ENCODE peak calls at places on chromosomes 16 and 17, in five cellular contexts. One of them, this sample, is unnamed.

GRCh38 chr16:7843196-7843595 is 510.6 kb downstream of the RBFOX1 start:
- DNase-seq in WTC11: no peak
- DNase-seq in H1: no peak
- DNase-seq in GM12878: no peak
- DNase-seq in HepG2: no peak
- DNase-seq in this sample: no peak

GRCh38 chr16:19008245-19008644 is 24.5 kb downstream of the TMC7 start:
- DNase-seq in H1: no peak
- DNase-seq in WTC11: peak
- DNase-seq in GM12878: no peak
- DNase-seq in HepG2: peak
- DNase-seq in this sample: no peak

GRCh38 chr17:31739300-31739699 is 119.7 kb downstream of the COPRS start:
- DNase-seq in HepG2: no peak
- DNase-seq in H1: no peak
- DNase-seq in GM12878: no peak
- DNase-seq in WTC11: no peak
- DNase-seq in this sample: no peak

GRCh38 chr17:61411114-61411943 is 11.7 kb downstream of the TBX2 start:
- DNase-seq in H1: peak
- DNase-seq in HepG2: no peak
- DNase-seq in GM12878: no peak
- DNase-seq in WTC11: peak
- DNase-seq in this sample: no peak

GRCh38 chr16:14301150-14302030 is 230.3 kb downstream of the MRTFB start:
- DNase-seq in HepG2: peak
- DNase-seq in H1: no peak
- DNase-seq in GM12878: no peak
- DNase-seq in WTC11: peak
- DNase-seq in this sample: no peak

GRCh38 chr16:29993191-29993902 is 2.1 kb downstream of the HIRIP3 start:
- DNase-seq in HepG2: no peak
- DNase-seq in GM12878: no peak
- DNase-seq in WTC11: no peak
- DNase-seq in H1: no peak
- DNase-seq in this sample: no peak

GRCh38 chr16:84177740-84178070 is 9.2 kb downstream of the TAF1C start:
- DNase-seq in WTC11: no peak
- DNase-seq in H1: no peak
- DNase-seq in GM12878: no peak
- DNase-seq in HepG2: no peak
- DNase-seq in this sample: no peak

GRCh38 chr17:33520404-33521032 is 227.4 kb upstream of the ASIC2 start:
- DNase-seq in H1: peak
- DNase-seq in WTC11: peak
- DNase-seq in GM12878: no peak
- DNase-seq in HepG2: peak
- DNase-seq in this sample: no peak

GRCh38 chr16:51524555-51525373 is 373.7 kb upstream of the SALL1 start:
- DNase-seq in HepG2: no peak
- DNase-seq in GM12878: no peak
- DNase-seq in WTC11: no peak
- DNase-seq in H1: no peak
- DNase-seq in this sample: no peak

GRCh38 chr17:34527121-34527907 is 52.1 kb upstream of the TMEM132E start:
- DNase-seq in HepG2: no peak
- DNase-seq in WTC11: no peak
- DNase-seq in H1: no peak
- DNase-seq in GM12878: no peak
- DNase-seq in this sample: no peak

GRCh38 chr16:74107795-74108610 is 188.6 kb upstream of the PSMD7 start:
- DNase-seq in WTC11: peak
- DNase-seq in GM12878: peak
- DNase-seq in H1: peak
- DNase-seq in HepG2: peak
- DNase-seq in this sample: peak

GRCh38 chr16:82735696-82736095 is 108.9 kb downstream of the CDH13 start:
- DNase-seq in WTC11: no peak
- DNase-seq in HepG2: no peak
- DNase-seq in H1: no peak
- DNase-seq in GM12878: no peak
- DNase-seq in this sample: no peak

GRCh38 chr17:79810138-79811027 is 13.5 kb upstream of the CBX8 start:
- DNase-seq in HepG2: peak
- DNase-seq in H1: peak
- DNase-seq in GM12878: no peak
- DNase-seq in WTC11: peak
- DNase-seq in this sample: peak

GRCh38 chr17:44043326-44043725 is 23.1 kb downstream of the LSM12 start:
- DNase-seq in WTC11: no peak
- DNase-seq in H1: no peak
- DNase-seq in HepG2: no peak
- DNase-seq in GM12878: no peak
- DNase-seq in this sample: no peak

GRCh38 chr16:8691728-8692127 is 17.3 kb downstream of the ABAT start:
- DNase-seq in H1: no peak
- DNase-seq in HepG2: no peak
- DNase-seq in GM12878: no peak
- DNase-seq in WTC11: no peak
- DNase-seq in this sample: no peak

GRCh38 chr16:17887963-17888362 is 417.2 kb upstream of the XYLT1 start:
- DNase-seq in HepG2: no peak
- DNase-seq in WTC11: no peak
- DNase-seq in H1: no peak
- DNase-seq in GM12878: no peak
- DNase-seq in this sample: no peak

GRCh38 chr17:29719469-29719868 is 96.8 kb upstream of the CORO6 start:
- DNase-seq in H1: no peak
- DNase-seq in WTC11: no peak
- DNase-seq in GM12878: no peak
- DNase-seq in HepG2: no peak
- DNase-seq in this sample: no peak

GRCh38 chr17:68020451-68020779 is 15.1 kb upstream of the KPNA2 start:
- DNase-seq in HepG2: peak
- DNase-seq in WTC11: no peak
- DNase-seq in H1: no peak
- DNase-seq in GM12878: no peak
- DNase-seq in this sample: no peak

GRCh38 chr17:20085283-20085875 is 76.2 kb downstream of the SPECC1 start:
- DNase-seq in H1: no peak
- DNase-seq in WTC11: no peak
- DNase-seq in HepG2: no peak
- DNase-seq in GM12878: no peak
- DNase-seq in this sample: no peak

GRCh38 chr16:50616883-50617629 is 64.1 kb downstream of the SNX20 start:
- DNase-seq in H1: no peak
- DNase-seq in GM12878: no peak
- DNase-seq in WTC11: no peak
- DNase-seq in HepG2: peak
- DNase-seq in this sample: no peak

DNA sequence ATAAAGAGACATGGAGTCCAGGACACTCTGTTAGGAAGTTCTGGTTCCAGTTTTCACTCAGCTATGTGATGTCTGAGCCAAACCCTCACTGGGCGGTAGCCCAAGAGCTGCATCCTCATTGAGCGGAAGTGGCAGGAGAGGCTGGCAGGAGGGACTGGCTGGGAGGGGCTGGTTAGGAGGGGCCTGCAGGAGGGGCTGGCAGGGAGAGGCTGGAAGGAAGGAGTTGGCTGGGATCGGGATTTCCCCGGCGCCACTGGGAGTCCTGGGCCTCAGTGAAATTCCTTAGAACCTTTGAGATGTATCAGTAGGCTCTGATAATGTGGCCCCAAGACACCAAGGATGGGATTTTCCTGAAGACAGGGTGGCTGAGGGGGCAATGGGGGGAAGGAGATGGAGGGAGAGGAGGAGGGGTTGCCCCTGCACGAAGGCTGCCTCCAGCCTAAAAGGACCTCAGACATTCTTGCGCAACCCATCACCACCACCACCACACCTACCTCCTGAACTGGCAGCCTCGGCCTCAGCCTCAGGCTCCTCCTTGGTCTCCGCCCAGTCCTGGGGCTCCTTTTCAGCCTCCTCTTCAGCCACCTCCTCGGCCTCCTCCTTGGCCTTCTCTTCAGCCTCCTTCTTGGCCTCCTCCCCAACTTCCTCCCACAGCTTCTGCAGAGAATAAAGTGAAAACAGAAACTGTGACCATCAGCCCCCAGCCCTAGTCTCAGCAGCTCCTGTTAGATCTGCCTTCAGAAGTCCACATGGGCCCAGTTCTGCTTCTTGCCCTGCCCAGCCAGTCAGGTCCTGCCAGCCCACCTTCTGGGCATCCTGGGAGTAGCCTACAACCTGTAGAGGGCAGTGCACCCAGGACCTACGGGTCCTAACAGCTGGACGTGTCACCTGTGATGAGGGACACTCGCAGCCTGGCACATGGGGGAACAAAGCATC is 31.7 kb downstream of the CNGB1 start:
- DNase-seq in HepG2: peak
- DNase-seq in WTC11: no peak
- DNase-seq in H1: no peak
- DNase-seq in GM12878: no peak
- DNase-seq in this sample: peak
- TF ChIP-seq ATF3 in HepG2: no peak
- TF ChIP-seq ATF3 in WTC11: no peak
- TF ChIP-seq ATF3 in H1: no peak
- TF ChIP-seq ATF3 in GM12878: no peak
- TF ChIP-seq ATF3 in this sample: no peak

GRCh38 chr16:3519581-3519980 is 18.8 kb downstream of the CLUAP1 start:
- DNase-seq in H1: no peak
- DNase-seq in WTC11: no peak
- DNase-seq in GM12878: no peak
- DNase-seq in HepG2: no peak
- DNase-seq in this sample: no peak

GRCh38 chr16:3518292-3518982 is 17.6 kb downstream of the CLUAP1 start:
- DNase-seq in H1: no peak
- DNase-seq in HepG2: no peak
- DNase-seq in GM12878: no peak
- DNase-seq in WTC11: no peak
- DNase-seq in this sample: no peak

GRCh38 chr16:3518983-3519343 is 18.2 kb downstream of the CLUAP1 start:
- DNase-seq in GM12878: no peak
- DNase-seq in H1: no peak
- DNase-seq in HepG2: no peak
- DNase-seq in WTC11: no peak
- DNase-seq in this sample: no peak

GRCh38 chr16:3520861-3521260 is 20.1 kb downstream of the CLUAP1 start:
- DNase-seq in HepG2: no peak
- DNase-seq in GM12878: no peak
- DNase-seq in WTC11: peak
- DNase-seq in H1: no peak
- DNase-seq in this sample: no peak

DNA sequence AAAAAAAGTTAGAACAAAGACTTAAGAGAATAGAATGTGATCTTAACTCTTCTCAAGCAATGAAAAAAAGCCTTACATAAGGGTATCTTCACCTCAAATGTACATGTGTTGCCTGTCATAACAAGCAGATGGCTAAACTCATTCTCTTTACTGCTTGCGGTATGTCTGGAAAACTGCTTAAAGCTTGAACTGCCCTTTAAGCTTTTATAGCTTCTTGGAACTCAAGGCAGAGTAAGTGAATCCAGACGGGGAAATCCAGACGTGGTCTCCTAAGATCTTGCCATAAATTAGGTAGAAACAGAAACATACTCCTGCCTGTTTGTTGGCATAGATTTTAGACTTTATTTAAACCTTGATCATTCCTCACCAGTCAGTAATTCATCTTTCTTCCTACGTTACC is 19.6 kb downstream of the CLUAP1 start:
- DNase-seq in WTC11: no peak
- DNase-seq in H1: no peak
- DNase-seq in GM12878: no peak
- DNase-seq in HepG2: no peak
- DNase-seq in this sample: no peak
- TF ChIP-seq ATF3 in WTC11: no peak
- TF ChIP-seq ATF3 in H1: no peak
- TF ChIP-seq ATF3 in GM12878: no peak
- TF ChIP-seq ATF3 in HepG2: no peak
- TF ChIP-seq ATF3 in this sample: no peak

GRCh38 chr16:53456625-53457024 is 22.4 kb downstream of the RBL2 start:
- DNase-seq in H1: no peak
- DNase-seq in GM12878: no peak
- DNase-seq in WTC11: no peak
- DNase-seq in HepG2: no peak
- DNase-seq in this sample: no peak
- TF ChIP-seq ATF3 in H1: no peak
- TF ChIP-seq ATF3 in GM12878: no peak
- TF ChIP-seq ATF3 in WTC11: no peak
- TF ChIP-seq ATF3 in HepG2: no peak
- TF ChIP-seq ATF3 in this sample: no peak

GRCh38 chr17:4143563-4144410 is 790 bp downstream of the CYB5D2 start:
- DNase-seq in H1: peak
- DNase-seq in HepG2: peak
- DNase-seq in GM12878: peak
- DNase-seq in WTC11: peak
- DNase-seq in this sample: peak

GRCh38 chr17:4147751-4148310 is 4.8 kb downstream of the CYB5D2 start:
- DNase-seq in WTC11: no peak
- DNase-seq in GM12878: no peak
- DNase-seq in H1: no peak
- DNase-seq in HepG2: no peak
- DNase-seq in this sample: no peak

GRCh38 chr17:4140125-4140524 is 2.7 kb downstream of the ZZEF1 start:
- DNase-seq in GM12878: no peak
- DNase-seq in WTC11: no peak
- DNase-seq in H1: no peak
- DNase-seq in HepG2: no peak
- DNase-seq in this sample: no peak

GRCh38 chr17:4142107-4142900 is 526 bp downstream of the ZZEF1 start:
- DNase-seq in WTC11: peak
- DNase-seq in GM12878: no peak
- DNase-seq in HepG2: peak
- DNase-seq in H1: no peak
- DNase-seq in this sample: no peak

GRCh38 chr17:4144411-4144747 is 1.4 kb downstream of the CYB5D2 start:
- DNase-seq in WTC11: no peak
- DNase-seq in HepG2: no peak
- DNase-seq in GM12878: no peak
- DNase-seq in H1: no peak
- DNase-seq in this sample: no peak
- TF ChIP-seq ATF3 in WTC11: no peak
- TF ChIP-seq ATF3 in HepG2: no peak
- TF ChIP-seq ATF3 in GM12878: no peak
- TF ChIP-seq ATF3 in H1: no peak
- TF ChIP-seq ATF3 in this sample: no peak

GRCh38 chr17:78034429-78035091 is 76.1 kb downstream of the TNRC6C start:
- DNase-seq in HepG2: no peak
- DNase-seq in H1: no peak
- DNase-seq in WTC11: no peak
- DNase-seq in GM12878: no peak
- DNase-seq in this sample: peak
- TF ChIP-seq ATF3 in HepG2: no peak
- TF ChIP-seq ATF3 in H1: no peak
- TF ChIP-seq ATF3 in WTC11: no peak
- TF ChIP-seq ATF3 in GM12878: no peak
- TF ChIP-seq ATF3 in this sample: no peak

DNA sequence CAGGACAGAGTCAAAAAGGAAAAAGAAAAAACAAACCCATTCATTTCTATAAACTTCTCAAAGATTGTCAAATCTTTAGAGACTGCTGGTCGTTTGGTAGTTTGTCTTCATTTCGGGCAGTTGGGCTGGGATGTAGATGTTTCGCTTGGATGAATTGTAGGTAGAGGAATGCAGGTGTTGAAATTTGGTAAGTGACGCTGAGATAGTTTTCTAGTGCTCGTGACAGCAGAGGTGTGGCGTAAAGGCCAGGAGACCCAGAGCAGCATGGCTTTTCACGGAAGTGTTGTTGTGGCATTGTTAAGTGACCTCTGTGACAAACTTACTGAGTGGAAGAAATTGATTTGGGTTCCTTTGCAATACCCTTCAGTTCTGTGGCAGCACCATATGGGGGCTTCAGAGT is 78.2 kb upstream of the CLEC18A start:
- DNase-seq in H1: no peak
- DNase-seq in GM12878: no peak
- DNase-seq in WTC11: no peak
- DNase-seq in HepG2: no peak
- DNase-seq in this sample: no peak
- TF ChIP-seq ATF3 in H1: no peak
- TF ChIP-seq ATF3 in GM12878: no peak
- TF ChIP-seq ATF3 in WTC11: no peak
- TF ChIP-seq ATF3 in HepG2: no peak
- TF ChIP-seq ATF3 in this sample: no peak

This sample was measured in HCT116.